ENCODE peak calls at places on chromosomes 12 and 14, in eight cellular contexts. H is right atrium auricular region; X is lung; Z is CD4-positive, alpha-beta memory T cell; I is tibial nerve; N is uterus; R is fibroblast of lung; L is GM23338. P is an unnamed sample. For H3K36me3, the result is how much of the 10 kb centered on the place peaks cover.

GRCh38 chr14:105917933-105918436 is 391.6 kb downstream of the TMEM121 start:
- DNase-seq in N (no peak), X (no peak), I (no peak), L (no peak), R (no peak), Z (no peak), H (no peak), P (no peak)

GRCh38 chr14:95314609-95315008 is 5.1 kb downstream of the CLMN start:
- DNase-seq in I (no peak), N (no peak), R (peak), H (no peak), L (no peak), X (no peak), Z (no peak), P (no peak)

GRCh38 chr12:990649-991349 is at the start of gene ERC1:
- DNase-seq in X (peak), I (peak), H (peak), Z (peak), L (peak), N (peak), R (peak), P (peak)

GRCh38 chr12:113101751-113102150 is 33.8 kb downstream of the RASAL1 start:
- DNase-seq in R (no peak), I (no peak), L (no peak), N (no peak), H (no peak), X (no peak), Z (no peak), P (no peak)

GRCh38 chr14:105908481-105908911 is 382.1 kb downstream of the TMEM121 start:
- DNase-seq in L (no peak), R (no peak), Z (no peak), X (no peak), H (no peak), I (no peak), N (no peak), P (no peak)

GRCh38 chr14:61965030-61965745 is 203.0 kb downstream of the SNAPC1 start:
- DNase-seq in X (no peak), H (no peak), R (peak), Z (no peak), N (no peak), L (no peak), I (no peak), P (no peak)

GRCh38 chr14:85811340-85811739 is 281.4 kb downstream of the FLRT2 start:
- DNase-seq in L (peak), I (no peak), R (no peak), N (no peak), H (no peak), Z (no peak), X (no peak), P (no peak)

GRCh38 chr14:21227981-21228380 is 41.3 kb downstream of the HNRNPC start:
- DNase-seq in X (no peak), Z (no peak), R (no peak), I (no peak), H (no peak), N (no peak), L (no peak), P (no peak)

GRCh38 chr12:119692410-119692809 is 24.5 kb downstream of the PRKAB1 start:
- DNase-seq in R (no peak), N (no peak), H (no peak), X (no peak), Z (no peak), L (no peak), I (no peak), P (no peak)

GRCh38 chr12:131094831-131095805 is 141.4 kb downstream of the ADGRD1 start:
- DNase-seq in X (no peak), H (no peak), I (no peak), R (no peak), Z (no peak), N (peak), L (no peak), P (no peak)

GRCh38 chr12:122840580-122841513 is 5.6 kb downstream of the HIP1R start:
- DNase-seq in Z (no peak), X (no peak), L (no peak), H (no peak), N (no peak), R (peak), I (no peak), P (no peak)

GRCh38 chr14:76767681-76768055 is 6.4 kb downstream of the VASH1 start:
- DNase-seq in H (peak), L (no peak), X (peak), N (peak), Z (no peak), I (peak), R (no peak), P (no peak)

GRCh38 chr12:123813349-123813748 is 51.2 kb downstream of the DNAH10 start:
- DNase-seq in R (peak), H (no peak), L (no peak), N (no peak), I (no peak), Z (no peak), X (no peak), P (no peak)

GRCh38 chr14:104388631-104389325 is 190.8 kb upstream of the C14orf180 start:
- DNase-seq in X (no peak), I (no peak), L (no peak), N (no peak), Z (no peak), H (no peak), R (no peak), P (no peak)

GRCh38 chr12:53453953-53454640 is 2.2 kb downstream of the PCBP2 start:
- DNase-seq in L (no peak), R (no peak), X (no peak), Z (no peak), H (no peak), N (no peak), I (no peak), P (no peak)

GRCh38 chr12:116924558-116925453 is 14.1 kb downstream of the FBXW8 start:
- DNase-seq in I (no peak), H (no peak), X (no peak), N (no peak), R (peak), L (no peak), Z (peak), P (no peak)

GRCh38 chr12:19520646-19521045 is 81.4 kb downstream of the AEBP2 start:
- DNase-seq in L (no peak), H (no peak), R (no peak), I (no peak), Z (no peak), X (no peak), N (no peak), P (no peak)

GRCh38 chr12:3142386-3142785 is 65.2 kb downstream of the TSPAN9 start:
- DNase-seq in H (no peak), R (no peak), X (no peak), L (no peak), Z (no peak), N (no peak), I (no peak), P (no peak)

GRCh38 chr12:108911915-108912314 is 32.0 kb downstream of the DAO start:
- DNase-seq in X (no peak), H (no peak), L (no peak), Z (no peak), I (no peak), R (no peak), N (no peak), P (no peak)

GRCh38 chr14:87745507-87746118 is 247.4 kb downstream of the GALC start:
- DNase-seq in N (no peak), H (no peak), R (peak), X (no peak), Z (no peak), I (no peak), L (peak), P (no peak)

GRCh38 chr14:86404425-86404824 is 874.5 kb downstream of the FLRT2 start:
- DNase-seq in I (no peak), H (no peak), X (no peak), R (no peak), N (no peak), Z (no peak), L (peak), P (no peak)

GRCh38 chr14:88299865-88300264 is 23.2 kb downstream of the KCNK10 start:
- DNase-seq in R (no peak), L (no peak), H (no peak), N (no peak), Z (no peak), I (no peak), X (no peak), P (no peak)

GRCh38 chr12:104792570-104792969 is 165.5 kb downstream of the SLC41A2 start:
- DNase-seq in H (peak), L (no peak), X (no peak), I (peak), R (peak), Z (no peak), N (peak), P (no peak)

GRCh38 chr12:27549801-27550652 is 26.0 kb downstream of the PPFIBP1 start:
- DNase-seq in N (peak), R (peak), H (peak), L (peak), Z (no peak), I (peak), X (peak), P (peak)

GRCh38 chr14:93006484-93007128 is 83.7 kb downstream of the CHGA start:
- DNase-seq in Z (no peak), I (no peak), R (peak), H (no peak), N (no peak), X (no peak), L (no peak), P (no peak)

GRCh38 chr12:6425588-6426531 is 18.9 kb upstream of the CD27 start:
- DNase-seq in R (no peak), L (no peak), I (no peak), N (no peak), Z (no peak), H (no peak), X (no peak), P (no peak)

GRCh38 chr12:107485731-107486130 is 199.9 kb upstream of the PWP1 start:
- DNase-seq in Z (no peak), L (no peak), R (peak), X (no peak), N (no peak), H (no peak), I (no peak), P (no peak)

GRCh38 chr12:107488666-107489065 is 196.9 kb upstream of the PWP1 start:
- DNase-seq in N (no peak), H (no peak), R (peak), I (no peak), X (no peak), L (no peak), Z (no peak), P (no peak)

GRCh38 chr12:107484941-107485340 is 200.7 kb upstream of the PWP1 start:
- DNase-seq in N (no peak), Z (no peak), H (no peak), I (no peak), R (no peak), X (no peak), L (no peak), P (no peak)

GRCh38 chr12:107486140-107486892 is 199.3 kb upstream of the PWP1 start:
- DNase-seq in H (no peak), R (no peak), N (no peak), X (no peak), I (no peak), L (no peak), Z (no peak), P (no peak)

GRCh38 chr12:107487011-107487680 is 198.5 kb upstream of the PWP1 start:
- DNase-seq in I (no peak), X (no peak), Z (no peak), R (no peak), N (no peak), H (no peak), L (no peak), P (no peak)
- H3K36me3 ChIP-seq in I (under half), X (under half), Z (under half), R (under half), N (under half), H (under half), L (under half), P (under half)

DNA sequence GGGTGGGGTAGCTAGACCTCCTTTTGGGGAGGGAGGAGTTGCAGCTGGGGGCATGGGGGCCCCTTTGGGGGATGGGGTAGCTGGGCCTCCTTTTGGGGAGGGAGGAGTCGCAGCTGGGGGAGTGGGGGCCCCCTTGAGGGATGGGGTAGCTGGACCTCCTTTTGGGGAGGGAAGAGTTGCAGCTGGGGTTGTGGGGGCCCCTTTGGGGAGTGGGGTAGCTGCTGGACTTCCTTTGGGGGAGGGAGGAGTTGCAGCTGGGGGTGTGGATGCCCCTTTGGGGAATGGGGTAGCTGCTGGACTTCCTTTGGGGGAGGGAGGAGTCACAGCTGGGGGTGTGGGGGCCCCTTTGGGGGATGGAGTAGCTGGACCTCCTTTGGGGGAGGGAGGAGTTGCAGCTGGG is 6.9 kb downstream of the NACA start:
- DNase-seq in X (no peak), H (no peak), Z (no peak), N (no peak), L (no peak), I (no peak), R (no peak), P (no peak)
- H3K36me3 ChIP-seq in X (half or more), H (under half), Z (half or more), N (under half), L (half or more), I (under half), R (under half), P (under half)

GRCh38 chr14:75449703-75450102 is 21.9 kb downstream of the JDP2 start:
- DNase-seq in R (no peak), I (no peak), Z (no peak), X (no peak), L (no peak), H (no peak), N (no peak), P (no peak)

GRCh38 chr14:75445958-75446357 is 18.1 kb downstream of the JDP2 start:
- DNase-seq in Z (no peak), N (no peak), R (no peak), H (no peak), I (no peak), L (no peak), X (no peak), P (no peak)

GRCh38 chr14:75448209-75448608 is 20.4 kb downstream of the JDP2 start:
- DNase-seq in Z (no peak), L (no peak), X (no peak), R (no peak), I (no peak), H (no peak), N (no peak), P (no peak)

GRCh38 chr14:75443203-75443969 is 15.6 kb downstream of the JDP2 start:
- DNase-seq in I (no peak), H (no peak), R (peak), Z (no peak), L (no peak), X (no peak), N (no peak), P (no peak)

GRCh38 chr14:75446447-75446846 is 18.6 kb downstream of the JDP2 start:
- DNase-seq in H (no peak), Z (no peak), L (no peak), R (no peak), I (no peak), N (no peak), X (no peak), P (no peak)
- H3K36me3 ChIP-seq in H (under half), Z (under half), L (under half), R (under half), I (under half), N (under half), X (under half), P (under half)

DNA sequence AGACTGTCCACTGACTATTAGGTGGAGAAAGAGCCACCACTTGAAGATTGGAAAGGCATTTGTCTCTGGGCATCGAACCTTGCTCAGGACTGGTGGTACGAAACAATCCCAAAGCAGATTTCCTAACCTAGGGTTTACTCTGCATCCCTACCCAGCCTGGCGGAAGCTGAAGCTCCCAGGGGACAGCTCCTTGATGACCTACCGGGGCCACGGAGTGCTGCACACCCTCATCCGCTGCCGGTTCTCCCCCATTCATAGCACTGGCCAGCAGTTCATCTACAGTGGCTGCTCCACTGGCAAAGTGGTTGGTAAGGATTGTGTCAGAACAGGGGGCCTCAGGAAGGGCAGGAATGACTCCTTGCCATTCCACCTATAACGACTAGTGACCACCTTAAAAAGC is 6.5 kb upstream of the NRL start:
- DNase-seq in L (no peak), N (no peak), X (no peak), R (no peak), I (no peak), H (no peak), Z (no peak), P (no peak)
- H3K36me3 ChIP-seq in L (under half), N (under half), X (half or more), R (under half), I (under half), H (half or more), Z (half or more), P (under half)

GRCh38 chr14:64137657-64138290 is 156.4 kb downstream of the ESR2 start:
- DNase-seq in H (no peak), X (no peak), N (no peak), I (no peak), R (no peak), Z (no peak), L (peak), P (no peak)
- H3K36me3 ChIP-seq in H (under half), X (under half), N (under half), I (under half), R (under half), Z (half or more), L (under half), P (half or more)